ENCODE peak calls at places on chromosome 11, in nine cellular contexts. I is transverse colon, O is lower leg skin, X is AG09309, T is BJ, Q is cardiac muscle cell, D is lower lobe of right lung, A is adrenal gland, Z is upper lobe of right lung. G is an unnamed sample.

GRCh38 chr11:109432105-109432504 is 10.1 kb downstream of the C11orf87 start:
- DNase-seq in D (no peak), X (no peak), T (no peak), O (no peak), Z (no peak), Q (no peak), A (no peak), I (no peak), G (no peak)

GRCh38 chr11:72668645-72669347 is 5.4 kb downstream of the PDE2A start:
- DNase-seq in I (no peak), T (no peak), A (no peak), D (no peak), Z (no peak), X (no peak), Q (no peak), O (no peak), G (no peak)

GRCh38 chr11:78276311-78276710 is 87.6 kb downstream of the USP35 start:
- DNase-seq in X (no peak), D (no peak), A (no peak), Z (no peak), T (no peak), Q (no peak), O (no peak), I (no peak), G (no peak)

GRCh38 chr11:61310749-61311148 is 15.6 kb upstream of the VWCE start:
- DNase-seq in Z (no peak), O (no peak), I (no peak), T (no peak), X (no peak), A (no peak), D (no peak), Q (no peak), G (no peak)

GRCh38 chr11:118318112-118319030 is 13.8 kb downstream of the CD3E start:
- DNase-seq in Z (peak), O (no peak), D (no peak), I (no peak), X (no peak), T (no peak), A (no peak), Q (no peak), G (no peak)

GRCh38 chr11:84526250-84526649 is 1100.9 kb downstream of the DLG2 start:
- DNase-seq in D (no peak), X (no peak), O (no peak), A (no peak), Z (no peak), I (no peak), Q (no peak), T (no peak), G (no peak)

GRCh38 chr11:27373856-27374602 is 11.0 kb upstream of the CCDC34 start:
- DNase-seq in Z (no peak), I (no peak), D (no peak), A (no peak), Q (no peak), X (no peak), O (no peak), T (no peak), G (no peak)

GRCh38 chr11:97567801-97568200 is 1178.0 kb downstream of the JRKL start:
- DNase-seq in A (no peak), Q (peak), T (no peak), Z (no peak), D (no peak), X (no peak), I (no peak), O (no peak), G (no peak)

GRCh38 chr11:8017894-8018741 is 31.0 kb downstream of the EIF3F start:
- DNase-seq in Q (no peak), I (no peak), D (no peak), O (no peak), Z (peak), T (no peak), X (no peak), A (no peak), G (peak)

GRCh38 chr11:86632499-86633269 is 39.7 kb downstream of the ME3 start:
- DNase-seq in Q (peak), O (no peak), D (no peak), A (peak), X (peak), T (peak), Z (no peak), I (no peak), G (peak)

GRCh38 chr11:793556-793955 is 3.7 kb upstream of the CEND1 start:
- DNase-seq in A (no peak), Z (no peak), O (no peak), T (no peak), Q (no peak), D (no peak), X (no peak), I (no peak), G (no peak)

GRCh38 chr11:834371-835316 is 1.9 kb downstream of the CD151 start:
- DNase-seq in I (peak), Z (peak), O (no peak), T (no peak), X (no peak), A (peak), Q (peak), D (peak), G (peak)

GRCh38 chr11:13287681-13288080 is 10.1 kb downstream of the BMAL1 start:
- DNase-seq in I (no peak), O (no peak), Q (no peak), D (no peak), T (no peak), X (no peak), A (no peak), Z (no peak), G (peak)

GRCh38 chr11:69637601-69637955 is 3.4 kb upstream of the CCND1 start:
- DNase-seq in T (no peak), X (no peak), O (no peak), D (no peak), A (no peak), Z (no peak), I (no peak), Q (no peak), G (no peak)

GRCh38 chr11:130480721-130481140 is 32.3 kb downstream of the ADAMTS15 start:
- DNase-seq in Q (peak), A (no peak), I (no peak), T (no peak), Z (no peak), X (no peak), D (no peak), O (no peak), G (no peak)

GRCh38 chr11:61971177-61972111 is 4.0 kb upstream of the FTH1 start:
- DNase-seq in O (peak), Q (peak), I (peak), X (peak), A (peak), T (peak), D (peak), Z (peak), G (peak)

GRCh38 chr11:924406-925157 is 1.1 kb upstream of the AP2A2 start:
- DNase-seq in X (no peak), O (no peak), A (no peak), Z (no peak), Q (no peak), D (peak), I (no peak), T (no peak), G (no peak)

GRCh38 chr11:46100670-46101069 is 20.6 kb downstream of the PHF21A start:
- DNase-seq in I (no peak), A (no peak), O (no peak), Q (no peak), Z (no peak), X (no peak), D (no peak), T (no peak), G (no peak)

GRCh38 chr11:96279018-96279417 is 64.0 kb downstream of the MAML2 start:
- DNase-seq in I (no peak), Z (no peak), D (no peak), Q (no peak), A (no peak), T (no peak), O (no peak), X (no peak), G (no peak)

GRCh38 chr11:104837969-104838639 is 60.2 kb downstream of the CASP12 start:
- DNase-seq in D (no peak), O (no peak), I (no peak), X (no peak), T (no peak), Q (no peak), A (no peak), Z (no peak), G (no peak)

GRCh38 chr11:126602993-126603392 is 247.5 kb downstream of the ST3GAL4 start:
- DNase-seq in X (no peak), Q (no peak), T (no peak), O (no peak), D (no peak), Z (no peak), A (no peak), I (no peak), G (no peak)

GRCh38 chr11:27255447-27255828 is 107.6 kb downstream of the CCDC34 start:
- DNase-seq in A (no peak), Q (peak), T (peak), D (no peak), O (no peak), X (peak), Z (no peak), I (no peak), G (peak)

GRCh38 chr11:127345819-127346459 is 345.4 kb upstream of the KIRREL3 start:
- DNase-seq in A (peak), T (no peak), D (no peak), Z (no peak), X (no peak), O (no peak), I (no peak), Q (peak), G (peak)

GRCh38 chr11:59336176-59336575 is 22.5 kb upstream of the OR5AN1 start:
- DNase-seq in Q (no peak), X (no peak), Z (no peak), D (no peak), T (no peak), I (no peak), O (no peak), A (no peak), G (no peak)

GRCh38 chr11:118214210-118214914 is 10.4 kb downstream of the JAML start:
- DNase-seq in Z (no peak), I (no peak), O (no peak), D (peak), Q (no peak), T (no peak), A (no peak), X (no peak), G (no peak)

GRCh38 chr11:83350187-83350586 is 64.0 kb upstream of the CCDC90B start:
- DNase-seq in X (no peak), Q (no peak), O (no peak), D (no peak), T (no peak), I (no peak), A (no peak), Z (no peak), G (no peak)

GRCh38 chr11:115504279-115505158 is at the start of gene CADM1:
- DNase-seq in A (peak), X (peak), I (peak), Q (peak), O (peak), D (peak), T (peak), Z (peak), G (peak)

GRCh38 chr11:27592111-27592780 is 85.7 kb upstream of the LIN7C start:
- DNase-seq in D (no peak), Z (no peak), T (no peak), A (no peak), O (no peak), X (no peak), Q (peak), I (no peak), G (no peak)

GRCh38 chr11:65537620-65538231 is 12.8 kb downstream of the SCYL1 start:
- DNase-seq in Q (no peak), T (no peak), Z (no peak), D (no peak), A (no peak), X (no peak), I (no peak), O (no peak), G (peak)

GRCh38 chr11:119664701-119665420 is 64.1 kb downstream of the NECTIN1 start:
- DNase-seq in Z (no peak), T (no peak), I (no peak), O (no peak), A (no peak), X (no peak), Q (no peak), D (no peak), G (no peak)

GRCh38 chr11:130808541-130808940 is 107.7 kb downstream of the SNX19 start:
- DNase-seq in D (no peak), Q (no peak), A (no peak), O (no peak), X (no peak), Z (no peak), I (no peak), T (no peak), G (no peak)

GRCh38 chr11:35491231-35491871 is 34.1 kb downstream of the PAMR1 start:
- DNase-seq in A (no peak), X (peak), T (peak), D (no peak), Z (no peak), O (no peak), Q (peak), I (no peak), G (peak)

GRCh38 chr11:14350716-14351238 is 8.2 kb downstream of the RRAS2 start:
- DNase-seq in D (no peak), O (no peak), T (no peak), I (no peak), X (no peak), Q (no peak), A (no peak), Z (no peak), G (no peak)

GRCh38 chr11:48108231-48109045 is 108.2 kb upstream of the OR4B1 start:
- DNase-seq in X (no peak), T (no peak), D (no peak), O (no peak), Q (no peak), Z (no peak), A (no peak), I (no peak), G (no peak)

GRCh38 chr11:69826773-69827172 is 7.6 kb upstream of the FGF3 start:
- DNase-seq in T (no peak), A (no peak), Z (no peak), X (no peak), Q (no peak), O (no peak), D (no peak), I (no peak), G (no peak)

GRCh38 chr11:46808804-46809431 is 37.2 kb downstream of the CKAP5 start:
- DNase-seq in Q (peak), Z (no peak), I (no peak), A (no peak), T (no peak), O (no peak), X (peak), D (no peak), G (peak)

GRCh38 chr11:73651661-73652045 is 5.3 kb downstream of the PLEKHB1 start:
- DNase-seq in D (no peak), T (no peak), A (no peak), I (no peak), Q (no peak), Z (no peak), X (no peak), O (no peak), G (no peak)

GRCh38 chr11:2893021-2893528 is 7.5 kb upstream of the CDKN1C start:
- DNase-seq in Q (no peak), Z (no peak), D (no peak), X (no peak), I (no peak), O (no peak), T (no peak), A (no peak), G (no peak)

GRCh38 chr11:14317659-14318325 is 41.2 kb downstream of the RRAS2 start:
- DNase-seq in X (no peak), T (no peak), Q (no peak), I (no peak), O (no peak), D (no peak), A (no peak), Z (no peak), G (no peak)

GRCh38 chr11:128586689-128587088 is 669 bp downstream of the ETS1 start:
- DNase-seq in T (no peak), A (no peak), O (no peak), X (no peak), Z (no peak), I (no peak), D (no peak), Q (no peak), G (no peak)
- H3K4me3 ChIP-seq in T (no peak), A (no peak), O (no peak), X (no peak), Z (peak), I (no peak), D (peak), Q (no peak), G (no peak)

GRCh38 chr11:18739684-18740083 is 13.7 kb upstream of the IGSF22 start:
- DNase-seq in A (no peak), O (no peak), I (no peak), Q (no peak), X (no peak), T (no peak), Z (no peak), D (no peak), G (no peak)
- TF ChIP-seq CTCF in A (no peak), O (no peak), I (no peak), Q (no peak), X (no peak), T (no peak), Z (no peak), D (no peak), G (no peak)

DNA sequence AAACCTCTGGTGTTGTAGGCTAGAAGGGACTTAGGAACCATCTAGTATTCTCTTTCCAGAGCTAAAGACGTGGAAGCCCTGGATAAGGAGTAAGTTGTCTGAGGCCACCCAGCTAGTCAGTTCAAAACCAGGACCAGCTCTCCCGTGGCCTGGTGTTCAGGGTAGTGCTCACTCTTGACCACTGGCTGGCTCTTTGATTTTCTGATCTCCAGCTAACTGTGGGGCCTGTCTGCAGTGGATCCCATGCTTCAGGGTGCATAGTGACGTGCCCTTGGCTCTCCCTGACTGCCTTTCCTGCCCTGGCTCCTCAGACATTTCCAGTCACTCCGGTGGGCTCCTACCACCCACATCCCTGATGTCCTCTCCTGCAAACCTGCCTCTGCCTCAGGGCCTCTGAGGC is 1.3 kb downstream of the CLMP start:
- DNase-seq in I (no peak), D (no peak), Q (no peak), O (no peak), A (no peak), T (no peak), X (no peak), Z (no peak), G (peak)
- H3K4me3 ChIP-seq in I (peak), D (peak), Q (no peak), O (peak), A (no peak), T (peak), X (peak), Z (peak), G (peak)

DNA sequence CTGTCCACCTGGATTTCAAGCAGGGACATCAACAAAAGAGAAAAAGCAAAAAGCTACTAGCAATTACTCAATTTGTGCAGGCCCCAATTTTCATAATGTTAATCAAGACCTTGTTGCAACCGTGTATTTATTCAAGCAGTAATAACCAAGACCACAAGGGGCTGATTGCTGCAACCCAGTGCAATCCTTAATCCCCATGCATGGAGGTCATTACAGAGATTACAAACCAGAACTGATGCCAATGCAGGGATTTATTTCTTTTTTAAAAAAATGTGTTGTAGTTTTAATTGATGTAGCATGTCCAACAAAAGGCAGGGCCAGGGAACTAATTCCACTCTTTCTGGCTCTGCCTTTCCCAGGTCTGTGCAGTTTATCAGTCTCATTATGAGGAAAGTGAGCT is 18.4 kb downstream of the TECTA start:
- DNase-seq in Q (peak), X (no peak), D (no peak), Z (no peak), O (no peak), T (no peak), A (no peak), I (no peak), G (no peak)
- TF ChIP-seq CTCF in Q (no peak), X (no peak), D (no peak), Z (no peak), O (no peak), T (no peak), A (no peak), I (no peak), G (no peak)

GRCh38 chr11:71449596-71449995 is 1.4 kb upstream of the DHCR7 start:
- DNase-seq in A (no peak), Z (no peak), O (no peak), T (no peak), X (no peak), D (no peak), Q (no peak), I (no peak), G (no peak)
- H3K4me3 ChIP-seq in A (no peak), Z (peak), O (no peak), T (no peak), X (peak), D (peak), Q (peak), I (peak), G (peak)

GRCh38 chr11:102589047-102589459 is 36.1 kb downstream of the MMP20 start:
- DNase-seq in Z (no peak), A (no peak), O (no peak), Q (no peak), T (no peak), X (no peak), I (no peak), D (no peak), G (no peak)

GRCh38 chr11:102596578-102596977 is 28.6 kb downstream of the MMP20 start:
- DNase-seq in O (no peak), T (no peak), Z (no peak), D (no peak), I (no peak), A (no peak), Q (no peak), X (no peak), G (no peak)

GRCh38 chr11:102591160-102591718 is 33.9 kb downstream of the MMP20 start:
- DNase-seq in A (no peak), X (no peak), Z (no peak), O (no peak), D (no peak), I (no peak), Q (no peak), T (no peak), G (no peak)

GRCh38 chr11:102590646-102591045 is 34.5 kb downstream of the MMP20 start:
- DNase-seq in X (no peak), T (no peak), A (no peak), I (no peak), Z (no peak), O (no peak), Q (no peak), D (no peak), G (no peak)

DNA sequence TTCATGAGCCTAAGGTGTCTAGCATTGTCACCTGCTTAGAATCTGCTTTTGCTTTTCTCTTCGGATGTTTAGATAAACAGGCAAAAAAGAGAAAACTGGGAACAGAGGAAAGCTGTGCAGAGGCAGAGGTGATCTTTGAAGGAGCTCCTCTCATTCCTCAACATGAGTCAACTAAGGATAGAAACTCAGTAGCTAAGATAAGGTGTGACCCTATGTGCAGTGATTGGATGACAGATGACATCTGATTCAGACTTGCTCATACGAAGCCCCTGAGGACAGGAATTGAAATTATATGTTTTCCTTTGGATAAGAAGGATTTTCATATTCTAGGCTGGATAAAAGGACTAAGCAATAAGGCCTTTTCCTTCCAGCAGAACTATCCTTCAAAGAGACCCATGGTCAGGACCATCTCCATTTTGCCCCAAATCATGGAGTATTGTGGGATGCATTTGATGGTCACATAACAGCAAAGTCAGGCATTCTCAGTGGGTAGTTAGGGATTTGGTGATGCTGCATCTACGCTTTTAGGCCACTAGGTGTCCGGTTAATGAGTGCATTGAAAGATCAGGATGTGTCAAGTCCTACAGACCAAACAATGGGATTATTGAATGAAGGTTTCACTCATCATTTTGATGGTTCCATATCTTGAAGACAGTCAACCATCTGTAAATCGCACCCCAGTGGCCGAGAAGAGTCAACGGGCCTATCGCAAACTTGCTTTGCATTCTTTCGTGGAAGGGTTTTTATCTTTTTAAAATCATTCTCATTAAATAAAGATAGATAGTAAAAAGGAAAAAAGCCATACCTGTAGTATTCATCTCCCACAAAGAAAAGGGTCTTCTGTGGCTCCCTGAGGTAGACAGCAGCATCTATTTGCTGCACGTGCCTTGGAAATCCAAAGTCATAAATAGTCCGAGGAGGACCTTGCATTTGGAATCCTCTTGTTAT is 32.2 kb downstream of the MMP20 start:
- DNase-seq in Z (no peak), D (no peak), X (no peak), A (no peak), Q (peak), T (no peak), I (no peak), O (no peak), G (peak)
- TF ChIP-seq CTCF in Z (peak), D (peak), X (peak), A (peak), Q (peak), T (peak), I (peak), O (no peak), G (peak)

G was measured in foreskin fibroblast.